ENCODE peak calls at places on chromosomes 1 and 21, in five cellular contexts. J is astrocyte, N is pancreas, A is breast epithelium, F is uterus. U is an unnamed sample.

GRCh38 chr1:160993544-160993943 is 27.4 kb downstream of the F11R start:
- DNase-seq in J (peak; percentile 39), N (no peak), A (no peak), F (no peak), U (no peak)

GRCh38 chr1:43830802-43831201 is 102.8 kb upstream of the ARTN start:
- DNase-seq in J (no peak), N (no peak), A (no peak), F (no peak), U (no peak)

GRCh38 chr1:75123756-75124155 is 10.4 kb upstream of the LHX8 start:
- DNase-seq in J (no peak), N (no peak), A (no peak), F (no peak), U (no peak)

GRCh38 chr1:16155537-16156410 is at the start of gene EPHA2:
- DNase-seq in J (peak; percentile 86), N (peak; percentile 94), A (peak; percentile 85), F (peak; percentile 94), U (peak; percentile 94)

GRCh38 chr1:113057006-113057405 is 16.0 kb upstream of the LRIG2 start:
- DNase-seq in J (no peak), N (no peak), A (no peak), F (no peak), U (no peak)

GRCh38 chr1:159939603-159940002 is 5.8 kb downstream of the IGSF9 start:
- DNase-seq in J (no peak), N (no peak), A (no peak), F (no peak), U (no peak)

GRCh38 chr1:24899581-24900485 is 30.2 kb downstream of the RUNX3 start:
- DNase-seq in J (no peak), N (peak; percentile 4), A (no peak), F (no peak), U (no peak)

GRCh38 chr1:82371844-82372498 is 571.2 kb downstream of the ADGRL2 start:
- DNase-seq in J (peak; percentile 65), N (no peak), A (no peak), F (no peak), U (no peak)

GRCh38 chr1:29675481-29676263 is 439.4 kb downstream of the PTPRU start:
- DNase-seq in J (no peak), N (no peak), A (no peak), F (no peak), U (peak; percentile 28)

GRCh38 chr1:226046240-226046639 is 16.3 kb upstream of the H3-3A start:
- DNase-seq in J (peak; percentile 87), N (no peak), A (no peak), F (no peak), U (no peak)

GRCh38 chr1:223712856-223713494 is 636 bp downstream of the CAPN2 start:
- DNase-seq in J (no peak), N (peak; percentile 80), A (no peak), F (peak; percentile 36), U (no peak)

GRCh38 chr1:45299981-45300668 is 26.6 kb upstream of the HPDL start:
- DNase-seq in J (peak; percentile 49), N (no peak), A (no peak), F (peak; percentile 58), U (peak; percentile 45)

GRCh38 chr21:39377444-39378050 is 28.7 kb upstream of the HMGN1 start:
- DNase-seq in J (no peak), N (no peak), A (no peak), F (no peak), U (no peak)

GRCh38 chr1:99218572-99218971 is 45.7 kb upstream of the PLPPR4 start:
- DNase-seq in J (no peak), N (no peak), A (no peak), F (no peak), U (no peak)

GRCh38 chr1:175774921-175775320 is 31.5 kb upstream of the TNR start:
- DNase-seq in J (no peak), N (no peak), A (no peak), F (no peak), U (no peak)

GRCh38 chr1:233512538-233512937 is 101.4 kb upstream of the KCNK1 start:
- DNase-seq in J (no peak), N (no peak), A (no peak), F (no peak), U (no peak)

GRCh38 chr1:239841635-239842034 is 250.0 kb upstream of the FMN2 start:
- DNase-seq in J (no peak), N (no peak), A (no peak), F (no peak), U (no peak)

DNA sequence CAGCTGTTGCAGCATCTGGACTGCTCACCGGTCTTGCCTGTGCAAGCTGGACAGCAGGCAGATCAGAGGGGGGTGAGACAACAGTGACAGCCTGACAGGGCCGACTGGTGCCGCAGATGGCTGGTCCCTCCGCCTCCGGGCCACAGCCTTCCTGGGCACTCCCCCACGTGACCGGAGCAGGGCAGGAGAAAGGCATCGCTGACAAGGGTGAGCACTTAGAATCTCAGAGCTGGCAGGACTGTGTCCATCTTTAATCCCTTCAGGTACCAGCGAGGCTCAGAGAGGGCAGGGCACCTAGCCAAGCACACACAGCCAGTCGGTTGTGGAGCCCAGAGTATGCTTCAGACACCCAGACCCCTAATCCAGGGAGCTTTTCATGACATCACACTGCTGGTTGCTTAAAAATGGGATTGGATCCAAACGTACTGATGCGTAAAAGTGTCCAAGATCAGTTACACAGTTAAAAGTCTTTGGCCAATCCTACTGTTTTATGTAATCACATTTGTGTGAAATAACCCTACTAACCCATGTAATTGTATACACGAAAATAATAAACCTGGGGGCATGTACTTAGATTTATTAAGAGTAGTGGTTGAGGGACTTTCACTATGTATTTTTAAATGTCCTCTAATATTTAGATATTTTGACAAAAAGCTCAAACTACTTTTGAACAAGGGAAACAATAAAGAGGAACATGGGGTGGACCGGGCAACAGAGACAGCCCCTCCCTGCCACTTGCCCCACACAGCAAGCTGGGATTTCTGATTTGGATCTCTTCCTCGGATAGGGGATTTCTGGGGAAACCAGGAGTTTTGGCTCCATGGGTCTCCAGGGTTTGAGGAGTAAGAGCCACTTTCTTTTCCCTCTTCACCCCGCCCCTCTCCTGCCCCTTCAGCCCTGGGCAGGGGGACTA is 758 bp upstream of the CNTN2 start:
- DNase-seq in J (no peak), N (no peak), A (no peak), F (no peak), U (no peak)
- H3K4me3 ChIP-seq in J (no peak overlapping the region), N (no peak overlapping the region), A (no peak overlapping the region), F (no peak overlapping the region), U (no peak overlapping the region)

GRCh38 chr1:21001042-21001441 is 175.7 kb downstream of the EIF4G3 start:
- DNase-seq in J (no peak), N (no peak), A (no peak), F (no peak), U (no peak)
- H3K27ac ChIP-seq in J (no peak overlapping the region), N (no peak overlapping the region), A (no peak overlapping the region), F (no peak overlapping the region), U (no peak overlapping the region)

DNA sequence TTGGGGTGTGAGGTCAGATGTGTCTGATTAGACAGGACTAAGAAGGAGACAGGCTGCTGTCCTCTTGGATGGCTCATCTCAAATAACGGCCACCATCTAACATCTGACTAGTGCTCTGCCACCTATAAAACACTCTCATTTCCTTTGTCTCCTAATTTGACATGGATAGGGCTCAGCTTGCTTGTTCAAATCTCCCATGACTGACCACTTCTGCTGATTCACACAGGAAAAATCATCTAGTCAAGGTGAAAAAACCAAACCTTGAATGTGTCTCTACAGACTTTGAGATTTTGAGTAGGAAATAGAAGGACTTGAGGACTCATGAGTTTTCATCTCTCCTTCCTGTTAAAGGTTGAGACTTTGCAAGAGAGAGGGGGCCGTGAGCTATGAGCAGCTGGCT is 150.6 kb downstream of the IER5 start:
- DNase-seq in J (no peak), N (no peak), A (no peak), F (no peak), U (no peak)
- H3K9me3 ChIP-seq in J (no peaks in the 10 kb centered on the region), N (no peaks in the 10 kb centered on the region), A (no peaks in the 10 kb centered on the region), F (no peaks in the 10 kb centered on the region), U (no peaks in the 10 kb centered on the region)

GRCh38 chr1:145846191-145846590 is 761 bp downstream of the NUDT17 start:
- DNase-seq in J (no peak), N (peak; percentile 40), A (no peak), F (no peak), U (no peak)
- H3K4me3 ChIP-seq in J (peak overlapping the region; percentile 60), N (peak overlapping the region; percentile 42), A (peak overlapping the region; percentile 50), F (peak overlapping the region; percentile 42), U (no peak overlapping the region)

U was measured in lung.